ENCODE peak calls at places on chromosomes 3 and 15, in eight cellular contexts. One of them, this sample, is unnamed.

GRCh38 chr15:67127925-67128324 is 62.5 kb downstream of the SMAD3 start:
- DNase-seq in stimulated activated naive CD4-positive, alpha-beta T cell: no peak
- DNase-seq in RKO: peak
- DNase-seq in neural crest cell: no peak
- DNase-seq in body of pancreas: no peak
- DNase-seq in RWPE2: peak
- DNase-seq in endothelial cell: no peak
- DNase-seq in left cardiac atrium: no peak
- DNase-seq in this sample: peak

GRCh38 chr3:188539631-188540194 is 385.8 kb downstream of the LPP start:
- DNase-seq in stimulated activated naive CD4-positive, alpha-beta T cell: no peak
- DNase-seq in RKO: no peak
- DNase-seq in neural crest cell: no peak
- DNase-seq in body of pancreas: no peak
- DNase-seq in RWPE2: no peak
- DNase-seq in endothelial cell: no peak
- DNase-seq in left cardiac atrium: no peak
- DNase-seq in this sample: no peak

GRCh38 chr3:28940530-28940929 is 340.3 kb upstream of the RBMS3 start:
- DNase-seq in stimulated activated naive CD4-positive, alpha-beta T cell: no peak
- DNase-seq in RKO: no peak
- DNase-seq in neural crest cell: no peak
- DNase-seq in body of pancreas: no peak
- DNase-seq in RWPE2: no peak
- DNase-seq in endothelial cell: peak
- DNase-seq in left cardiac atrium: no peak
- DNase-seq in this sample: no peak

GRCh38 chr15:39587910-39588530 is 7.1 kb downstream of the THBS1 start:
- DNase-seq in stimulated activated naive CD4-positive, alpha-beta T cell: no peak
- DNase-seq in RKO: no peak
- DNase-seq in neural crest cell: no peak
- DNase-seq in body of pancreas: no peak
- DNase-seq in RWPE2: no peak
- DNase-seq in endothelial cell: no peak
- DNase-seq in left cardiac atrium: no peak
- DNase-seq in this sample: no peak

GRCh38 chr3:154971771-154972326 is 108.3 kb upstream of the MME start:
- DNase-seq in stimulated activated naive CD4-positive, alpha-beta T cell: no peak
- DNase-seq in RKO: no peak
- DNase-seq in neural crest cell: no peak
- DNase-seq in body of pancreas: no peak
- DNase-seq in RWPE2: no peak
- DNase-seq in endothelial cell: no peak
- DNase-seq in left cardiac atrium: no peak
- DNase-seq in this sample: peak

GRCh38 chr15:47184003-47184404 is 533.3 kb upstream of the SEMA6D start:
- DNase-seq in stimulated activated naive CD4-positive, alpha-beta T cell: no peak
- DNase-seq in RKO: no peak
- DNase-seq in neural crest cell: peak
- DNase-seq in body of pancreas: peak
- DNase-seq in RWPE2: no peak
- DNase-seq in endothelial cell: peak
- DNase-seq in left cardiac atrium: peak
- DNase-seq in this sample: no peak

GRCh38 chr15:31268108-31268501 is 58.5 kb upstream of the KLF13 start:
- DNase-seq in stimulated activated naive CD4-positive, alpha-beta T cell: no peak
- DNase-seq in RKO: no peak
- DNase-seq in neural crest cell: no peak
- DNase-seq in body of pancreas: no peak
- DNase-seq in RWPE2: no peak
- DNase-seq in endothelial cell: no peak
- DNase-seq in left cardiac atrium: no peak
- DNase-seq in this sample: no peak

GRCh38 chr3:94249491-94250079 is 186.7 kb downstream of the NSUN3 start:
- DNase-seq in stimulated activated naive CD4-positive, alpha-beta T cell: no peak
- DNase-seq in RKO: peak
- DNase-seq in neural crest cell: peak
- DNase-seq in body of pancreas: peak
- DNase-seq in RWPE2: no peak
- DNase-seq in endothelial cell: peak
- DNase-seq in left cardiac atrium: peak
- DNase-seq in this sample: no peak

This sample was measured in epithelial cell of prostate.